ENCODE peak calls at places on chromosomes 13 and 19, in eight cellular contexts. U is AG10803, H is thyroid gland, D is RWPE1, V is progenitor cell of endocrine pancreas, W is AG09309, P is heart right ventricle, S is transverse colon. Q is an unnamed sample.

GRCh38 chr19:10007811-10008211 is 2.5 kb downstream of the COL5A3 start:
- DNase-seq in U (peak), H (no peak), D (no peak), V (no peak), W (no peak), P (peak), S (no peak), Q (no peak)

GRCh38 chr13:51997641-51998330 is 13.5 kb downstream of the ATP7B start:
- DNase-seq in U (no peak), H (no peak), D (no peak), V (no peak), W (no peak), P (no peak), S (no peak), Q (no peak)

GRCh38 chr13:25203256-25203794 is 31.2 kb upstream of the AMER2 start:
- DNase-seq in U (no peak), H (peak), D (no peak), V (no peak), W (no peak), P (no peak), S (no peak), Q (no peak)

GRCh38 chr19:50046649-50047503 is 21.1 kb downstream of the ZNF473 start:
- DNase-seq in U (peak), H (peak), D (no peak), V (no peak), W (no peak), P (peak), S (peak), Q (peak)

GRCh38 chr19:43624933-43625332 is 5.5 kb upstream of the ZNF428 start:
- DNase-seq in U (no peak), H (peak), D (no peak), V (no peak), W (no peak), P (peak), S (peak), Q (peak)

GRCh38 chr13:27450921-27451461 is 627 bp upstream of the MTIF3 start:
- DNase-seq in U (peak), H (peak), D (peak), V (peak), W (no peak), P (peak), S (peak), Q (peak)

GRCh38 chr13:75482070-75482819 is at the start of gene TBC1D4:
- DNase-seq in U (peak), H (peak), D (peak), V (peak), W (peak), P (peak), S (peak), Q (peak)

GRCh38 chr19:18894254-18895037 is 1.5 kb downstream of the CERS1 start:
- DNase-seq in U (no peak), H (no peak), D (peak), V (no peak), W (no peak), P (no peak), S (no peak), Q (no peak)

GRCh38 chr19:38565686-38566105 is 52.1 kb downstream of the MAP4K1 start:
- DNase-seq in U (no peak), H (no peak), D (no peak), V (no peak), W (no peak), P (no peak), S (no peak), Q (no peak)

GRCh38 chr13:25783480-25784081 is 268.2 kb downstream of the SHISA2 start:
- DNase-seq in U (no peak), H (no peak), D (no peak), V (no peak), W (no peak), P (no peak), S (no peak), Q (no peak)

GRCh38 chr13:107305178-107305577 is 737.2 kb upstream of the ARGLU1 start:
- DNase-seq in U (no peak), H (no peak), D (no peak), V (no peak), W (no peak), P (no peak), S (no peak), Q (no peak)

GRCh38 chr13:31060655-31061054 is 101.0 kb downstream of the HSPH1 start:
- DNase-seq in U (no peak), H (no peak), D (no peak), V (no peak), W (no peak), P (no peak), S (no peak), Q (no peak)

GRCh38 chr13:111117289-111117688 is 2.2 kb downstream of the ARHGEF7 start:
- DNase-seq in U (peak), H (no peak), D (no peak), V (no peak), W (no peak), P (no peak), S (no peak), Q (no peak)

DNA sequence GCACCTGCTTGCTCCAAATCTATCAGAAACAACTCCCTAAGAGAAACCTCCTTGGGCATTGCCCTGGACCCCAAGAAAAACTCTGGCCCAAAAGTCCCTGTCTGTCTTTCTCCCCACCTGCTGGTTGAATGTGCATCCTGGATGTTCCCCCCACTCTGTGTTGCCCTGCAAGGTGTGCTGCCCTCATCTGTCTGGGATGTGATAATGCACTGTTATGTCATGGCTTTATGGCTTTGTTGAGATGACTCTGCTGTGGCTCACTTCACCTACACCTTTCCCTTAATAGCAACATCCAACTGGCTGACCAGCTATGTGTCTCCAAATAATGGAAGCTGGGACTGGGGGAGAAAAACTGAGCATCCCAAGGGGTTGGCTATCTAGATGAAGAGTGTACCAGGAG is 2.6 kb downstream of the ZNF20 start:
- DNase-seq in U (no peak), H (no peak), D (no peak), V (no peak), W (no peak), P (no peak), S (no peak), Q (no peak)
- TF ChIP-seq CTCF in U (no peak), H (no peak), D (no peak), V (no peak), W (no peak), P (peak), S (no peak), Q (no peak)

DNA sequence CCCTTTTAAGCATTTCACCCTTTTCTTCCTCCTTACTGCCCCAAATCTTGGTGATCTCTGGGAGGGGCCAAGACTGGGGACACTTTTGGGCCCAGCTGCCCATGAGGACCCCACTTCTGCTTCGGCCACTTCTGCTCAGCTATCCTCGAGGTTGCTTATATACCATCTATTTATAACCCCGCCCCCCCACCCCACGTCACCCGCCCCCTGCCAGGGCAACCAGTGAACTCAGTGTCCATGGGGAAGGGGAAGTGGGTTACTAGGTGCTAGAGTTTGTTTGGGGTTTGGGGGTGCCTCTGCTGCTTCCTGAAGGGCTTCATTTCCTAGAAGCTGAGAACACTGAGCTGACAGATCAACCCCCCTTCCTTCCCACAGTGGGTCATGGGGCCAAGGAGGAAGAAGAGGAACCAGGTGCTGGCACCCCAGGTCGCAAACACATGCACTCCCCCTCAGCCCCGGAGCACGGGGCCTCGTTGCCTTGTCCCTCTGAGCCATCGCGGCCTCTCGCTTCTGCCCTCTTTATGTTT is 6.1 kb upstream of the ADGRE5 start:
- DNase-seq in U (no peak), H (peak), D (no peak), V (no peak), W (no peak), P (peak), S (peak), Q (peak)
- TF ChIP-seq CTCF in U (no peak), H (no peak), D (no peak), V (no peak), W (no peak), P (no peak), S (no peak), Q (no peak)

DNA sequence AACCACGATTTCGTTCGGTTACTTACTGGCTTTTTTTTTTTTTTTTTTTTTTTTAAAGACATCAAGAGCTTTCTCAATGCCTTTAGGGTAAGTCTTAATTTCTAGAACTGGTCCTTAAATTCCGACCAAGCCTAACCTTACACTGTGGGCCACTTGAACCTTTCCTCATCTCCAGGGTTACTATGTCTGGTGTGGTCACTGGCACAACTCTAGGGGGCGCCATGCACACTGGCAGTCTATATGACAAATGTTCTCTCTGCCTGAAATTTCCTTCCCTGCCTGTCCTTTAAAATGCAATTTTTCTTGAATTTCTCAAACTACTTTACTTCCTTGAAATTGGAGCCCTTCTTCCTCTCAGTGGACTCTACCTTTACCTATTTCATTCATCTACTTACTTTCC is 227.4 kb downstream of the KLF5 start:
- DNase-seq in U (no peak), H (no peak), D (no peak), V (no peak), W (no peak), P (no peak), S (no peak), Q (no peak)
- TF ChIP-seq CTCF in U (no peak), H (no peak), D (no peak), V (no peak), W (peak), P (no peak), S (no peak), Q (no peak)

DNA sequence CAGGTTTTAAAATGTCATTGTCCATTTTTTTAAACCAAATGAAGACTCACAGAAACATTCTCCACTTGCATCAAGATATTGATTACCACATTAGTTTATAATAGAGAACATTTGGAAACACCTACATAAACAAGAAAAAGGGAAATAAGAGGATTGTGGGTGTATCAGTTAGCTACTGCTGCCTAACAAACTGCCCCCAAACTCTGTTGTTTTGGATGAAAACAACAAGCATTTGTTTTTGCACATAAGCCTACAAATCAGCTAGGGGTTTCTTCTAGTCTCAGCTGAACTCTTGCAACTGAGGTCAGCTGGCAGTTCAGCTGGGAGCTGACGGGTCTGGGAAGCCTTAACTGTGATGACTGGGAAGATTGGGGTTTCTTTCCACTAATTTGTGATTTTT is 464.4 kb downstream of the COG6 start:
- DNase-seq in U (no peak), H (no peak), D (no peak), V (no peak), W (no peak), P (no peak), S (no peak), Q (no peak)
- TF ChIP-seq CTCF in U (no peak), H (no peak), D (no peak), V (no peak), W (no peak), P (no peak), S (no peak), Q (no peak)

GRCh38 chr19:46374526-46375475 is 27.9 kb downstream of the PPP5C start:
- DNase-seq in U (no peak), H (no peak), D (no peak), V (no peak), W (no peak), P (no peak), S (no peak), Q (no peak)

GRCh38 chr19:46369817-46370216 is 22.9 kb downstream of the PPP5C start:
- DNase-seq in U (no peak), H (no peak), D (no peak), V (no peak), W (no peak), P (no peak), S (no peak), Q (no peak)

GRCh38 chr19:46373573-46374359 is 26.9 kb downstream of the PPP5C start:
- DNase-seq in U (peak), H (peak), D (peak), V (peak), W (no peak), P (peak), S (peak), Q (peak)

GRCh38 chr19:46371371-46371901 is 24.5 kb downstream of the PPP5C start:
- DNase-seq in U (no peak), H (no peak), D (no peak), V (no peak), W (no peak), P (no peak), S (no peak), Q (no peak)

GRCh38 chr19:46372901-46373572 is 26.1 kb downstream of the PPP5C start:
- DNase-seq in U (peak), H (peak), D (peak), V (no peak), W (no peak), P (no peak), S (no peak), Q (no peak)
- TF ChIP-seq CTCF in U (peak), H (no peak), D (peak), V (peak), W (peak), P (peak), S (no peak), Q (no peak)

DNA sequence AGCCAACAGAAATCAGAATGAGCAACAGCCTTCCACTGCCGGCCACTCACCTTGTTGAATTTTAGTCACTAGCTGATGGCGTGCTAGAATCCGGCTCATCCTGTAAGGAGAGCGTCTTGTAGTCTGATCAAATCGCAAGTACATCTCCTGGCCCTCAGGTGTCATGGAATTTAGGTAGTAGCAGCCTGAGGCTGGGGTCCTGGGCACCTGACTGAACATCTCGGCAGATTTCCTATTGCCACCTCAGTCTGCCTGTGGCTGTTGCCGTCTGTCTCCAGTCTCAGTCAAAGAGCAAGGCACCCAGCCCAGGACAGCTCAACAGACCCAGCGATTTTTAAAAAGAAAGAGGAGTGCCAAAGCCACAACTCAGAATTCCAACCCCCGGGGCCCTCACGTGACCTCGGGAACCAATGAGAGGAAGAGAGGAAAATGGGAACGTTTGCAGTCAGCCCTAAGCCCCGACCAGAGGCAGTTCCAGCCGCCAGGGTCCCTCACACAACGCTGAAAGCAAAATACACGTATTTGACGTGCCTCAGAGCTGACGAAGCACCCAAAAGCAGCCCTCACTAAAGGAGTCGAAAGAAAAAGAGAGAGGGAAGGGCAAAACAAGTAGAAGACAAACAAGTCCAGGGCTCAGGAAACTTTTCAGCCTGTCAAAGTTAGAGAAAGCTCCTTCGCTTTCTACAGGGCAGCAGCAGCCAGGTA is at the start of gene STARD13:
- DNase-seq in U (peak), H (peak), D (peak), V (peak), W (peak), P (peak), S (peak), Q (peak)
- TF ChIP-seq CTCF in U (peak), H (no peak), D (peak), V (peak), W (peak), P (peak), S (peak), Q (peak)

GRCh38 chr19:56837492-56837891 is 3.0 kb downstream of the PEG3 start:
- DNase-seq in U (no peak), H (peak), D (no peak), V (no peak), W (no peak), P (peak), S (peak), Q (peak)

GRCh38 chr19:56838680-56838929 is 1.9 kb downstream of the PEG3 start:
- DNase-seq in U (no peak), H (no peak), D (no peak), V (no peak), W (no peak), P (no peak), S (no peak), Q (no peak)

GRCh38 chr19:56838930-56839664 is 1.4 kb downstream of the PEG3 start:
- DNase-seq in U (peak), H (peak), D (no peak), V (no peak), W (no peak), P (peak), S (peak), Q (peak)

GRCh38 chr19:56837004-56837403 is 3.5 kb downstream of the PEG3 start:
- DNase-seq in U (no peak), H (peak), D (no peak), V (no peak), W (no peak), P (no peak), S (no peak), Q (no peak)

GRCh38 chr19:56837892-56838679 is 2.4 kb downstream of the PEG3 start:
- DNase-seq in U (no peak), H (peak), D (no peak), V (no peak), W (no peak), P (peak), S (peak), Q (peak)
- TF ChIP-seq CTCF in U (no peak), H (no peak), D (no peak), V (no peak), W (no peak), P (peak), S (peak), Q (no peak)

Q was measured in lung.